ENCODE peak calls at places on chromosome 1, in eight cellular contexts. P is esophagus muscularis mucosa, I is nephron progenitor cell, G is fibroblast of lung, C is heart left ventricle, K is stomach, O is dorsolateral prefrontal cortex, N is NB4. S is an unnamed sample.

GRCh38 chr1:67803380-67804279 is 29.6 kb downstream of the GNG12 start:
- DNase-seq in P (peak), I (no peak), G (peak), C (no peak), K (no peak), O (no peak), N (no peak), S (no peak)

GRCh38 chr1:53176452-53177344 is 19.9 kb upstream of the CPT2 start:
- DNase-seq in P (no peak), I (no peak), G (peak), C (no peak), K (peak), O (no peak), N (no peak), S (no peak)

GRCh38 chr1:109207472-109208103 is 6.1 kb upstream of the SARS1 start:
- DNase-seq in P (no peak), I (no peak), G (no peak), C (no peak), K (no peak), O (no peak), N (no peak), S (peak)

GRCh38 chr1:240285541-240285940 is 193.9 kb downstream of the FMN2 start:
- DNase-seq in P (no peak), I (no peak), G (peak), C (no peak), K (no peak), O (no peak), N (no peak), S (peak)

GRCh38 chr1:182054698-182055326 is 6.7 kb downstream of the ZNF648 start:
- DNase-seq in P (no peak), I (peak), G (peak), C (peak), K (no peak), O (no peak), N (peak), S (peak)

GRCh38 chr1:32702599-32703478 is at the start of gene SYNC:
- DNase-seq in P (no peak), I (peak), G (peak), C (peak), K (peak), O (no peak), N (no peak), S (peak)

GRCh38 chr1:215887618-215888017 is 320.5 kb downstream of the KCTD3 start:
- DNase-seq in P (no peak), I (no peak), G (no peak), C (no peak), K (no peak), O (no peak), N (no peak), S (no peak)

GRCh38 chr1:166944186-166944967 is 31.0 kb downstream of the ILDR2 start:
- DNase-seq in P (peak), I (no peak), G (no peak), C (no peak), K (no peak), O (no peak), N (peak), S (no peak)

GRCh38 chr1:25199876-25200620 is 32.3 kb downstream of the SYF2 start:
- DNase-seq in P (no peak), I (no peak), G (no peak), C (no peak), K (no peak), O (no peak), N (no peak), S (no peak)

GRCh38 chr1:217660353-217661062 is 29.4 kb downstream of the SPATA17 start:
- DNase-seq in P (no peak), I (no peak), G (peak), C (no peak), K (no peak), O (no peak), N (peak), S (peak)

GRCh38 chr1:241079018-241079417 is 278.0 kb downstream of the RGS7 start:
- DNase-seq in P (no peak), I (no peak), G (no peak), C (no peak), K (no peak), O (no peak), N (no peak), S (no peak)

GRCh38 chr1:54331843-54332688 is 74.1 kb downstream of the SSBP3 start:
- DNase-seq in P (no peak), I (no peak), G (no peak), C (no peak), K (no peak), O (no peak), N (no peak), S (no peak)

GRCh38 chr1:41963636-41964035 is 44.9 kb upstream of the HIVEP3 start:
- DNase-seq in P (no peak), I (no peak), G (peak), C (no peak), K (no peak), O (no peak), N (no peak), S (no peak)

GRCh38 chr1:154419620-154420020 is 14.5 kb downstream of the IL6R start:
- DNase-seq in P (peak), I (no peak), G (peak), C (peak), K (peak), O (peak), N (peak), S (peak)

GRCh38 chr1:152752225-152752624 is 5.6 kb upstream of the KPRP start:
- DNase-seq in P (no peak), I (no peak), G (peak), C (no peak), K (no peak), O (no peak), N (no peak), S (peak)

GRCh38 chr1:21568006-21568746 is 59.0 kb downstream of the ALPL start:
- DNase-seq in P (no peak), I (no peak), G (no peak), C (no peak), K (no peak), O (no peak), N (no peak), S (peak)

GRCh38 chr1:55673416-55673815 is 458.3 kb upstream of the USP24 start:
- DNase-seq in P (no peak), I (no peak), G (no peak), C (no peak), K (no peak), O (no peak), N (no peak), S (no peak)

GRCh38 chr1:50968021-50968883 is 1.8 kb upstream of the CDKN2C start:
- DNase-seq in P (peak), I (peak), G (peak), C (peak), K (peak), O (peak), N (peak), S (peak)

GRCh38 chr1:21295059-21295401 is 4.8 kb upstream of the ECE1 start:
- DNase-seq in P (no peak), I (no peak), G (no peak), C (no peak), K (no peak), O (no peak), N (no peak), S (peak)

DNA sequence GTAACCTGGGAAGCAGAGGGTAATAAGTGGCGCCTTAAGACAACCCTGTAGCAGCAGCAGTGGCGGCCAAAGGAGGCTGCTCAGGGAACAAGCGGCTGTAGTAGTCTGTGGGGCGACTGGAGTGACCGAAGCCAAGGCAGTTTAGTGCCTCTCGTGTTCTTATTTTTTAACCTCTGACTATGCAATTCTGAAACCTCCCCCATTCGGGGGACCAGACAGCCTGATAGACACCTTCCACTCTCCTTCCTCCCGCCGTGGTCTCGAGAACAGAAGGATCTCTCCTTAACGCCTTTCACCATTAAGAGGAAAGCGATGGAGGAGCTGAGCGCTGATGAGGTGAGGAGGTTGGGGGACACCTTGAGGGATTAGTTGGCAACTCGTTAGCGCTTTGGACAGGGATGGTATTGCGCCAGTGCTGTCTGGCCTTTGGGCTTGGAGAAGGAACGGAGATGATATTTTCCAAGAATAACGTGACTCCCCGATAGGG is 644 bp downstream of the UBE4B start:
- DNase-seq in P (peak), I (peak), G (peak), C (no peak), K (no peak), O (no peak), N (peak), S (peak)
- TF ChIP-seq CTCF in P (no peak), I (no peak), G (no peak), C (no peak), K (no peak), O (no peak), N (no peak), S (no peak)

DNA sequence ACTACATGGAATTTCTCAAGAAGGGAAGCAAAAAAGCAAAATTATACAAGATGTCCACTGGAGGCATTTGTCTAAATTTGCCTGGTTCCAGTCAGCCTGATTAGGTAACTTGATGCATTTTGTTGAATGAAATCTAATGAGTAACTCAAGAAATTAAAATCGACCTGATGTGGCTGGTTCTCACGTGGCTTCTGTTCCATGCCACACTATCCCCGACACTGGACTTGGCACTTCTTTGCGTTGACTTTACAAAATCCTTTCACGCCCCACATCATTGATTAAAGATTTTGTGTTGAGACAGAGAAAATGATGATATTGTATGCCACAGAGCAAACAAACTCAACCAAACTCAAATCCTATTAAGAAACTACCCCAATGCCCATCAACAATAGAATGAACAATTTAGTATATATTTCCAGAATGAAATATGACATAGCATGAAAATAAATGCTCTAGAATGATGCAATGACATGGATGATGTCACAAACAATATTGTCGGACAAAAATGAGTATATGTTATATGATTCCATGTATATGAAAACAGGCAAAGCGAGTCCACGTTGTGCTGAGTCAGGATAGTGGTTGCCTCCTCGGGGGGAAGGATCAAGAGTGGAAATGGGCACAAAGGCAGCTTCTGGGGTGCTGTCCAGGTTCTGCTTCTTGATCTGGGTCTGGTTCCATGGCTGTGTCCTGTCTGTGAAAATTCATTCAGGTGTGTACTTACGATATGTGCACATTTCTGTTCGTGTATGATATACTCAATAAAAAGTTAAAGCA is 12.9 kb upstream of the HMGCS2 start:
- DNase-seq in P (peak), I (no peak), G (no peak), C (no peak), K (no peak), O (no peak), N (no peak), S (no peak)
- TF ChIP-seq CTCF in P (no peak), I (no peak), G (no peak), C (no peak), K (no peak), O (no peak), N (no peak), S (no peak)

GRCh38 chr1:168345939-168346338 is 65.3 kb downstream of the TBX19 start:
- DNase-seq in P (no peak), I (no peak), G (no peak), C (no peak), K (no peak), O (no peak), N (no peak), S (no peak)

GRCh38 chr1:168342572-168343280 is 62.0 kb downstream of the TBX19 start:
- DNase-seq in P (peak), I (peak), G (peak), C (peak), K (peak), O (peak), N (peak), S (peak)

GRCh38 chr1:168341576-168341975 is 60.9 kb downstream of the TBX19 start:
- DNase-seq in P (no peak), I (no peak), G (peak), C (no peak), K (no peak), O (no peak), N (no peak), S (peak)

GRCh38 chr1:168340796-168341510 is 60.3 kb downstream of the TBX19 start:
- DNase-seq in P (no peak), I (no peak), G (no peak), C (no peak), K (no peak), O (no peak), N (peak), S (no peak)

DNA sequence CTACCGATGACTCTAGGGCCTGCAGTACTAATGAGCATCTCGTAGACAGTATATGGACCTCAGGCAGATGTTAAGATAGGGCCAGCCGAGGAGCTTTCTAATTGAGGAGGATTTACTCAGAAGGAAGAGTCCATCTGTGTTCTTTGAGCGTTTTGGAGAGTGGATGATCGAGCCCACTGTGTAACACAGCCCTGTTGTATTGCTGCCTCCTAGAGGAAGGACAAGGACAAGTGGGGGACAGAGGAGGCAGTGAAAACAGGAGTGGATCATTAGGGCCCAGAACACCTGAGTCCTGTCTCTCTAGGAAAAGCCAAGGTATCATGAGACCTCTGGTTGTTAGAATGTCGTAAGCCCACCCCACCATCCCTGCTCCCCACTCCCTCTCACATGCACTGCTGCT is 62.9 kb downstream of the TBX19 start:
- DNase-seq in P (no peak), I (no peak), G (no peak), C (no peak), K (no peak), O (no peak), N (peak), S (no peak)
- TF ChIP-seq CTCF in P (no peak), I (no peak), G (no peak), C (no peak), K (no peak), O (peak), N (peak), S (no peak)

DNA sequence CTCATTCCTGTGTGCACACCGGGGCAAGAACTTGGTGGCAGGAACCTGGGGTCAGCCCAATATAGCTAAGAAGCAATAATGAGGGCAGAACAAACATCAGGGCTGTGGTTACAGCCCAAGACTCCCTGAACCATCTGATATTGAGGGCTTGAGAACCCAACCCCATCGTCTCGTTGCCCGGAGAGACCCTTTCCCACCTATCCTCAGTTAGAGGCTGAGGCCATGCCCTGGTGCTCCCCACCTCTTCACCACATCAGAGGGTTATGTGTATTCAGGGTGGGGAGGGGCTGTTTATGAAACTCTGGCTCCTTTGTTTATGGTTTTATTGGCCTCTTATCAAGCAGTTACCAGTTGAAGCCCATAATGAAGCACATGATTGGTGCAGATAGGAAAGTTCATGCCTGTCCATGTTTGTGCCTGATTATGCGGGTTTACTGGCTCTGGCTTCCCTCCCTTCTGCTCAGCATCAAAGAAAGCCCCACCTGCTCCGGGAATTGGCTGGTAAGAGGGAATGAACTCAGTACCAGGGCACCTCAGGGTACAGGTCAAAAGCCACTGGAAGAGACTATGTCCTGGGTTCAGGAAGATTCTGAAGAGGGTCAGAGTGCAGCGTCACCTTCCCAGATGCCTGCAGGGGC is 14.5 kb downstream of the NUAK2 start:
- DNase-seq in P (no peak), I (no peak), G (no peak), C (no peak), K (no peak), O (no peak), N (no peak), S (no peak)
- TF ChIP-seq CTCF in P (no peak), I (no peak), G (no peak), C (no peak), K (no peak), O (no peak), N (no peak), S (no peak)

DNA sequence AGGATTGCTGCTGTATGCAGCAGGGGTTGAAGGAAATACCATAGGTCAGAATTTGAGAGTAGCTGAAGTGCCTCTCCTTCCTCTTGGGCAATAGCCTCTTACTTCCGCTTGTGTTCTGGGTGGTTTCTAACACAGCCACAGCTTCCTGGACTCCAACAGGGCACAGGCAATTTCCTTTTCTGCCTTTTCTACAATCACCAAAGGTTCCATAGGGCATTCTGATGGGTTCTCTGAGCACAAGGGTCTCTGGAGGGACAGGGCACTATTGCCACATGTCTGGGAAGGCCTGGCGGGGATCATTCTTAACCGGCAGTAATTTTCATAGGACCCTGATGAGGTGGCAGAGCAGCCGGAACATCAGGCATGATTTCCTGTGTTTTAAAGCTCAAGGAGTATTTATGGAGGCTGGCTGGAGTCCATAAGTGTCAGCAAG is 5.5 kb upstream of the AGTRAP start:
- DNase-seq in P (no peak), I (no peak), G (peak), C (no peak), K (no peak), O (no peak), N (peak), S (peak)
- TF ChIP-seq CTCF in P (no peak), I (no peak), G (no peak), C (no peak), K (no peak), O (no peak), N (no peak), S (no peak)